ENCODE peak calls at places on chromosomes 1 and 21, in four cellular contexts. D is naive thymus-derived CD8-positive, alpha-beta T cell; X is stimulated activated CD4-positive, alpha-beta T cell treated with anti-CD3 and anti-CD28 coated beads, Interleukin-1b, Interleukin-23, amount 100 ng/mL, for 1 hour; Q is SHP77. G is an unnamed sample.

GRCh38 chr1:220726634-220727033 is 21.5 kb upstream of the MTARC2 start:
- DNase-seq in D (no peak), X (no peak), Q (no peak), G (no peak)

GRCh38 chr21:44767834-44768831 is 33.5 kb downstream of the UBE2G2 start:
- DNase-seq in D (no peak), X (no peak), Q (no peak), G (no peak)

GRCh38 chr1:36464605-36465393 is 615 bp upstream of the MRPS15 start:
- DNase-seq in D (no peak), X (no peak), Q (peak; percentile 56), G (no peak)

GRCh38 chr1:9351654-9352271 is 59.1 kb downstream of the SPSB1 start:
- DNase-seq in D (no peak), X (no peak), Q (no peak), G (no peak)

GRCh38 chr1:206794294-206794908 is 22.1 kb upstream of the IL10 start:
- DNase-seq in D (no peak), X (no peak), Q (no peak), G (no peak)

GRCh38 chr1:184661801-184662200 is 92.9 kb downstream of the EDEM3 start:
- DNase-seq in D (no peak), X (no peak), Q (no peak), G (no peak)

GRCh38 chr21:45513741-45514310 is 28.4 kb downstream of the SLC19A1 start:
- DNase-seq in D (no peak), X (no peak), Q (no peak), G (no peak)

GRCh38 chr21:42360317-42360716 is 6.0 kb downstream of the TFF1 start:
- DNase-seq in D (no peak), X (no peak), Q (peak; percentile 8), G (no peak)

GRCh38 chr1:109167114-109167513 is 46.6 kb upstream of the SARS1 start:
- DNase-seq in D (no peak), X (no peak), Q (no peak), G (no peak)

GRCh38 chr1:246784621-246785535 is 60.7 kb downstream of the SCCPDH start:
- DNase-seq in D (peak; percentile 10), X (no peak), Q (no peak), G (no peak)

GRCh38 chr1:160768295-160768657 is 27.7 kb upstream of the LY9 start:
- DNase-seq in D (peak; percentile 84), X (peak; percentile 77), Q (peak; percentile 2), G (no peak)

GRCh38 chr1:40984066-40984465 is 4.6 kb downstream of the CTPS1 start:
- DNase-seq in D (no peak), X (no peak), Q (no peak), G (no peak)

GRCh38 chr1:229897540-229897939 is 169.5 kb upstream of the GALNT2 start:
- DNase-seq in D (no peak), X (no peak), Q (no peak), G (peak; percentile 46)